ENCODE peak calls at places on chromosomes 3 and 15, in four cellular contexts. Z, C, N and A are unnamed samples.
A peak's percentile ranks its signal among the peaks of the same experiment; 100 is the strongest.

GRCh38 chr3:51031666-51032065 is 353.4 kb upstream of the MANF start:
- DNase-seq in Z (no peak), C (no peak), N (no peak), A (no peak)

GRCh38 chr15:78061963-78062427 is 15.5 kb downstream of the TBC1D2B start:
- DNase-seq in Z (no peak), C (no peak), N (peak; percentile 41), A (peak; percentile 61)

GRCh38 chr3:183281126-183281797 is 28.2 kb downstream of the B3GNT5 start:
- DNase-seq in Z (no peak), C (no peak), N (no peak), A (peak; percentile 73)

GRCh38 chr3:168071971-168072645 is 23.6 kb downstream of the GOLIM4 start:
- DNase-seq in Z (no peak), C (no peak), N (no peak), A (peak; percentile 26)

GRCh38 chr15:80856809-80857377 is 77.7 kb downstream of the CEMIP start:
- DNase-seq in Z (no peak), C (no peak), N (peak; percentile 31), A (peak; percentile 49)

GRCh38 chr3:179323197-179323901 is 518 bp downstream of the ZNF639 start:
- DNase-seq in Z (no peak), C (no peak), N (peak; percentile 56), A (peak; percentile 71)

GRCh38 chr3:153138267-153139210 is 23.5 kb upstream of the RAP2B start:
- DNase-seq in Z (peak; percentile 79), C (peak; percentile 80), N (peak; percentile 83), A (peak; percentile 90)

GRCh38 chr3:112640333-112640863 is 545 bp downstream of the CCDC80 start:
- DNase-seq in Z (peak; percentile 63), C (peak; percentile 68), N (peak; percentile 41), A (peak; percentile 81)

GRCh38 chr3:111749171-111750170 is 109.6 kb upstream of the PHLDB2 start:
- DNase-seq in Z (no peak), C (no peak), N (no peak), A (no peak)

GRCh38 chr15:85588657-85589056 is 206.1 kb downstream of the KLHL25 start:
- DNase-seq in Z (no peak), C (no peak), N (no peak), A (no peak)

GRCh38 chr3:72836409-72836808 is 11.8 kb downstream of the SHQ1 start:
- DNase-seq in Z (no peak), C (no peak), N (no peak), A (no peak)

GRCh38 chr3:111928613-111929012 is 50.2 kb upstream of the ABHD10 start:
- DNase-seq in Z (no peak), C (no peak), N (no peak), A (no peak)

GRCh38 chr15:40054746-40055575 is 16.0 kb upstream of the SRP14 start:
- DNase-seq in Z (no peak), C (no peak), N (peak; percentile 72), A (peak; percentile 59)

GRCh38 chr3:48092270-48092669 is 76.1 kb upstream of the MAP4 start:
- DNase-seq in Z (no peak), C (no peak), N (no peak), A (no peak)

GRCh38 chr3:185807455-185808068 is 17.3 kb downstream of the IGF2BP2 start:
- DNase-seq in Z (no peak), C (no peak), N (peak; percentile 16), A (peak; percentile 98)

GRCh38 chr3:47622648-47623047 is 44.0 kb upstream of the CSPG5 start:
- DNase-seq in Z (no peak), C (no peak), N (no peak), A (no peak)

GRCh38 chr3:61288446-61288845 is 37.2 kb upstream of the FHIT start:
- DNase-seq in Z (no peak), C (no peak), N (no peak), A (no peak)

GRCh38 chr15:64911317-64912186 is at the start of gene ANKDD1A:
- DNase-seq in Z (no peak), C (no peak), N (peak; percentile 44), A (peak; percentile 26)